ENCODE peak calls at places on chromosomes 6 and 20, in five cellular contexts. One of them, this sample, is unnamed.

GRCh38 chr20:37714973-37715657 is 21.3 kb downstream of the CTNNBL1 start:
- DNase-seq in GM23338: no peak
- DNase-seq in WERI-Rb-1: no peak
- DNase-seq in pancreas: no peak
- DNase-seq in B cell: no peak
- DNase-seq in this sample: no peak

GRCh38 chr6:70379473-70380013 is 33.8 kb upstream of the FAM135A start:
- DNase-seq in GM23338: no peak
- DNase-seq in WERI-Rb-1: no peak
- DNase-seq in pancreas: no peak
- DNase-seq in B cell: no peak
- DNase-seq in this sample: no peak

GRCh38 chr20:15079594-15080340 is 742.4 kb upstream of the FLRT3 start:
- DNase-seq in GM23338: no peak
- DNase-seq in WERI-Rb-1: no peak
- DNase-seq in pancreas: no peak
- DNase-seq in B cell: no peak
- DNase-seq in this sample: no peak

GRCh38 chr6:134421496-134421895 is 103.6 kb upstream of the SGK1 start:
- DNase-seq in GM23338: no peak
- DNase-seq in WERI-Rb-1: no peak
- DNase-seq in pancreas: no peak
- DNase-seq in B cell: no peak
- DNase-seq in this sample: no peak

GRCh38 chr6:44332585-44332984 is 9.9 kb upstream of the SPATS1 start:
- DNase-seq in GM23338: no peak
- DNase-seq in WERI-Rb-1: no peak
- DNase-seq in pancreas: no peak
- DNase-seq in B cell: no peak
- DNase-seq in this sample: no peak

GRCh38 chr6:12233693-12234551 is 56.2 kb upstream of the EDN1 start:
- DNase-seq in GM23338: peak; percentile 70
- DNase-seq in WERI-Rb-1: peak; percentile 50
- DNase-seq in pancreas: no peak
- DNase-seq in B cell: peak; percentile 62
- DNase-seq in this sample: peak; percentile 27

GRCh38 chr6:19303381-19303780 is 533.8 kb upstream of the ID4 start:
- DNase-seq in GM23338: no peak
- DNase-seq in WERI-Rb-1: no peak
- DNase-seq in pancreas: no peak
- DNase-seq in B cell: no peak
- DNase-seq in this sample: no peak

GRCh38 chr20:36859282-36859555 is 16.7 kb upstream of the TLDC2 start:
- DNase-seq in GM23338: no peak
- DNase-seq in WERI-Rb-1: peak; percentile 27
- DNase-seq in pancreas: no peak
- DNase-seq in B cell: no peak
- DNase-seq in this sample: no peak

GRCh38 chr6:137237413-137238170 is 18.4 kb upstream of the IFNGR1 start:
- DNase-seq in GM23338: no peak
- DNase-seq in WERI-Rb-1: no peak
- DNase-seq in pancreas: no peak
- DNase-seq in B cell: no peak
- DNase-seq in this sample: no peak

GRCh38 chr6:98839788-98840361 is 5.5 kb downstream of the POU3F2 start:
- DNase-seq in GM23338: peak; percentile 60
- DNase-seq in WERI-Rb-1: peak; percentile 27
- DNase-seq in pancreas: no peak
- DNase-seq in B cell: no peak
- DNase-seq in this sample: no peak

GRCh38 chr6:28371280-28371679 is 21.5 kb downstream of the ZKSCAN3 start:
- DNase-seq in GM23338: no peak
- DNase-seq in WERI-Rb-1: no peak
- DNase-seq in pancreas: no peak
- DNase-seq in B cell: no peak
- DNase-seq in this sample: no peak

GRCh38 chr6:55694148-55694547 is 115.2 kb upstream of the HMGCLL1 start:
- DNase-seq in GM23338: peak; percentile 82
- DNase-seq in WERI-Rb-1: no peak
- DNase-seq in pancreas: no peak
- DNase-seq in B cell: no peak
- DNase-seq in this sample: no peak

GRCh38 chr20:12276011-12276673 is 358.4 kb downstream of the BTBD3 start:
- DNase-seq in GM23338: no peak
- DNase-seq in WERI-Rb-1: no peak
- DNase-seq in pancreas: no peak
- DNase-seq in B cell: no peak
- DNase-seq in this sample: no peak

GRCh38 chr6:73656501-73657145 is 2.8 kb upstream of the SLC17A5 start:
- DNase-seq in GM23338: no peak
- DNase-seq in WERI-Rb-1: no peak
- DNase-seq in pancreas: no peak
- DNase-seq in B cell: no peak
- DNase-seq in this sample: no peak

GRCh38 chr20:49386848-49387605 is 95.4 kb downstream of the KCNB1 start:
- DNase-seq in GM23338: no peak
- DNase-seq in WERI-Rb-1: no peak
- DNase-seq in pancreas: no peak
- DNase-seq in B cell: no peak
- DNase-seq in this sample: no peak

GRCh38 chr20:11882651-11883050 is 35.0 kb upstream of the BTBD3 start:
- DNase-seq in GM23338: no peak
- DNase-seq in WERI-Rb-1: no peak
- DNase-seq in pancreas: no peak
- DNase-seq in B cell: no peak
- DNase-seq in this sample: no peak

GRCh38 chr20:6580486-6580885 is 187.0 kb upstream of the BMP2 start:
- DNase-seq in GM23338: no peak
- DNase-seq in WERI-Rb-1: no peak
- DNase-seq in pancreas: peak; percentile 18
- DNase-seq in B cell: no peak
- DNase-seq in this sample: no peak

GRCh38 chr20:6576721-6577120 is 190.8 kb upstream of the BMP2 start:
- DNase-seq in GM23338: no peak
- DNase-seq in WERI-Rb-1: no peak
- DNase-seq in pancreas: no peak
- DNase-seq in B cell: no peak
- DNase-seq in this sample: no peak

GRCh38 chr20:6582449-6582848 is 185.0 kb upstream of the BMP2 start:
- DNase-seq in GM23338: no peak
- DNase-seq in WERI-Rb-1: no peak
- DNase-seq in pancreas: no peak
- DNase-seq in B cell: no peak
- DNase-seq in this sample: no peak

GRCh38 chr20:6579417-6579816 is 188.1 kb upstream of the BMP2 start:
- DNase-seq in GM23338: no peak
- DNase-seq in WERI-Rb-1: no peak
- DNase-seq in pancreas: no peak
- DNase-seq in B cell: no peak
- DNase-seq in this sample: no peak

GRCh38 chr20:6579824-6580223 is 187.7 kb upstream of the BMP2 start:
- DNase-seq in GM23338: no peak
- DNase-seq in WERI-Rb-1: no peak
- DNase-seq in pancreas: no peak
- DNase-seq in B cell: no peak
- DNase-seq in this sample: no peak
- TF ChIP-seq CTCF in GM23338: no peak
- TF ChIP-seq CTCF in WERI-Rb-1: no peak
- TF ChIP-seq CTCF in pancreas: no peak
- TF ChIP-seq CTCF in B cell: no peak
- TF ChIP-seq CTCF in this sample: no peak

GRCh38 chr6:119720160-119720559 is 370.6 kb upstream of the MAN1A1 start:
- DNase-seq in GM23338: peak; percentile 42
- DNase-seq in WERI-Rb-1: no peak
- DNase-seq in pancreas: no peak
- DNase-seq in B cell: no peak
- DNase-seq in this sample: no peak
- TF ChIP-seq CTCF in GM23338: no peak
- TF ChIP-seq CTCF in WERI-Rb-1: no peak
- TF ChIP-seq CTCF in pancreas: no peak
- TF ChIP-seq CTCF in B cell: no peak
- TF ChIP-seq CTCF in this sample: peak; percentile 17

DNA sequence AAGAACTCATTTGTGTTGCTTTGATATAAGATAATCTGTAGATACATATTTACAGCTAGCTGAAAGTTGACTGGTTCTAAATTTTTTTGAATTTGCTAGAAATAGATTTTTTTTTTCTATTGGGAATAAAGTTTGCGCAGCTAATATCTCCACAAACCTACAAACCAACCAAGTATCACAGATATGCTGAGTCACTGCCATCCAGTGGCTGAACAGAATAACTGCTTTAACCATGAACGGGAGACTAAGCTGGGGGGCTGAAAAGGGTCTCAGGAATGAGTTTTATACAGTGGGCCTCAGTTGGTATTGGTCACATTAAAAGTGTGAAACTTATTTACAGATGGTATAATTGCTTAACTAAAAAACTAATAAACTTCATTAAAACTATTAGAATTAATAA is 326.7 kb upstream of the CNR1 start:
- DNase-seq in GM23338: peak; percentile 53
- DNase-seq in WERI-Rb-1: peak; percentile 18
- DNase-seq in pancreas: no peak
- DNase-seq in B cell: no peak
- DNase-seq in this sample: no peak
- TF ChIP-seq CTCF in GM23338: peak; percentile 72
- TF ChIP-seq CTCF in WERI-Rb-1: peak; percentile 45
- TF ChIP-seq CTCF in pancreas: no peak
- TF ChIP-seq CTCF in B cell: no peak
- TF ChIP-seq CTCF in this sample: peak; percentile 62

GRCh38 chr6:3506751-3507388 is 50.0 kb upstream of the SLC22A23 start:
- DNase-seq in GM23338: no peak
- DNase-seq in WERI-Rb-1: no peak
- DNase-seq in pancreas: no peak
- DNase-seq in B cell: no peak
- DNase-seq in this sample: no peak
- TF ChIP-seq CTCF in GM23338: no peak
- TF ChIP-seq CTCF in WERI-Rb-1: no peak
- TF ChIP-seq CTCF in pancreas: no peak
- TF ChIP-seq CTCF in B cell: no peak
- TF ChIP-seq CTCF in this sample: no peak

GRCh38 chr6:79801362-79801761 is 146.0 kb downstream of the ELOVL4 start:
- DNase-seq in GM23338: no peak
- DNase-seq in WERI-Rb-1: no peak
- DNase-seq in pancreas: no peak
- DNase-seq in B cell: no peak
- DNase-seq in this sample: no peak
- TF ChIP-seq CTCF in GM23338: no peak
- TF ChIP-seq CTCF in WERI-Rb-1: no peak
- TF ChIP-seq CTCF in pancreas: no peak
- TF ChIP-seq CTCF in B cell: no peak
- TF ChIP-seq CTCF in this sample: no peak

DNA sequence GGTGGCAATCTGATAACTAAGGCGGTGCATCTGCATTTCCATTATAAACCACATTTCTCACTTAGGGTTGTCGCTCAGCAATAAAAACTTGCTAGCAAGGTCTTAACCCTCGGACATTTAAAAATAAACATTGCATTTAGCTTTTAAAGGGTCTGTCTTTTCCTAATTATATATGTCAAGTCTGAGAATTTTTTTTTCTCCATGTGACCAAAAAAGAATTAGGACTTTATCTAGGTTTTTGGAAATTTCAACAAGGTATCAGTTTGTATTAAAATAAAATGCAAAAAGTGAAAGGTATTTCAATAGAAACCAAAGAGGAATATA is 198.1 kb downstream of the FOXA2 start:
- DNase-seq in GM23338: no peak
- DNase-seq in WERI-Rb-1: no peak
- DNase-seq in pancreas: no peak
- DNase-seq in B cell: no peak
- DNase-seq in this sample: no peak
- TF ChIP-seq CTCF in GM23338: no peak
- TF ChIP-seq CTCF in WERI-Rb-1: no peak
- TF ChIP-seq CTCF in pancreas: no peak
- TF ChIP-seq CTCF in B cell: no peak
- TF ChIP-seq CTCF in this sample: no peak

GRCh38 chr6:147772724-147773123 is 264.2 kb downstream of the SAMD5 start:
- DNase-seq in GM23338: no peak
- DNase-seq in WERI-Rb-1: no peak
- DNase-seq in pancreas: no peak
- DNase-seq in B cell: no peak
- DNase-seq in this sample: no peak

GRCh38 chr6:147776631-147777030 is 268.1 kb downstream of the SAMD5 start:
- DNase-seq in GM23338: no peak
- DNase-seq in WERI-Rb-1: no peak
- DNase-seq in pancreas: no peak
- DNase-seq in B cell: no peak
- DNase-seq in this sample: no peak

GRCh38 chr6:147779624-147780023 is 271.1 kb downstream of the SAMD5 start:
- DNase-seq in GM23338: no peak
- DNase-seq in WERI-Rb-1: no peak
- DNase-seq in pancreas: no peak
- DNase-seq in B cell: no peak
- DNase-seq in this sample: no peak

GRCh38 chr6:147770221-147770620 is 261.7 kb downstream of the SAMD5 start:
- DNase-seq in GM23338: no peak
- DNase-seq in WERI-Rb-1: no peak
- DNase-seq in pancreas: no peak
- DNase-seq in B cell: no peak
- DNase-seq in this sample: no peak

DNA sequence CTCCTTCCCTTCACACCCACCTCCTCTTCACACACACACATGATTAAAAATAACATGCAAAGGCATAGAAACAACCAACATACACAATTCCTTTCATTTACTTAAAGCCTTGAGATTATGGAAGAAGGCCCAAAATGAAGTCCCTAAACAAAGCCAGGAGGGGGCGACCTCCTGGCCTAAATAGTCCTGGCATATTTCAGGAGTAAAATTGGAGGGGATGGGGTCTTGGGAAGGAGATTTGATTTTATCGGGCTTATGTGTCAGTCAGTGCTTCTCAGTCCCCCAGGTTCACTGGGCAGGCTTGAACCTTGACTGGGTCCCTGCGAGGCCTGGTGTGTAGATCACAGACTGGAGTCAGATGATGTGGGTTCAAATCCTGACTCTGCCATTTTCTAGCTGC is 266.4 kb downstream of the SAMD5 start:
- DNase-seq in GM23338: peak; percentile 65
- DNase-seq in WERI-Rb-1: no peak
- DNase-seq in pancreas: no peak
- DNase-seq in B cell: no peak
- DNase-seq in this sample: no peak
- TF ChIP-seq CTCF in GM23338: peak; percentile 73
- TF ChIP-seq CTCF in WERI-Rb-1: peak; percentile 33
- TF ChIP-seq CTCF in pancreas: no peak
- TF ChIP-seq CTCF in B cell: no peak
- TF ChIP-seq CTCF in this sample: no peak